ENCODE peak calls at places on chromosomes 13 and 19, in four cellular contexts. E is IMR-90, N is K562, Q is H1. K is an unnamed sample.

GRCh38 chr13:98507060-98507797 is 69.7 kb downstream of the STK24 start:
- DNase-seq in Q (peak; percentile 62), E (no peak), N (peak; percentile 13), K (peak; percentile 32)

GRCh38 chr19:517721-518136 is 10.4 kb downstream of the TPGS1 start:
- DNase-seq in N (no peak), E (no peak), Q (no peak), K (no peak)

GRCh38 chr13:110344320-110344719 is 37.2 kb downstream of the COL4A2 start:
- DNase-seq in E (no peak), N (no peak), Q (no peak), K (no peak)

GRCh38 chr13:21668665-21669599 is 1.9 kb upstream of the FGF9 start:
- DNase-seq in E (peak; percentile 69), N (no peak), Q (no peak), K (no peak)

GRCh38 chr13:64591981-64592380 is 2638.2 kb downstream of the PCDH9 start:
- DNase-seq in N (no peak), E (peak; percentile 61), Q (no peak), K (no peak)

GRCh38 chr13:80341098-80341701 is at the start of gene SPRY2:
- DNase-seq in E (peak; percentile 96), Q (peak; percentile 89), N (peak; percentile 78), K (peak; percentile 74)

GRCh38 chr19:56105090-56105701 is 15.9 kb downstream of the ZNF787 start:
- DNase-seq in Q (peak; percentile 61), N (no peak), E (peak; percentile 33), K (peak; percentile 57)

GRCh38 chr19:48992571-48993174 is 436 bp downstream of the GYS1 start:
- DNase-seq in N (no peak), Q (no peak), E (no peak), K (no peak)

GRCh38 chr13:52405767-52406494 is at the start of gene THSD1:
- DNase-seq in N (no peak), E (peak; percentile 41), Q (no peak), K (peak; percentile 54)

GRCh38 chr13:93226623-93227279 is at the start of gene GPC6:
- DNase-seq in Q (no peak), N (peak; percentile 64), E (peak; percentile 95), K (peak; percentile 82)

GRCh38 chr13:76928456-76928855 is 19.9 kb upstream of the ACOD1 start:
- DNase-seq in E (peak; percentile 3), Q (no peak), N (no peak), K (no peak)

GRCh38 chr19:49983645-49984229 is 22.8 kb upstream of the SIGLEC11 start:
- DNase-seq in N (peak; percentile 71), Q (no peak), E (peak; percentile 37), K (peak; percentile 70)

GRCh38 chr13:103130681-103131210 is 64.5 kb upstream of the SLC10A2 start:
- DNase-seq in E (no peak), Q (no peak), N (no peak), K (no peak)

GRCh38 chr19:43934985-43935708 is at the start of gene ZNF45:
- DNase-seq in E (peak; percentile 85), N (peak; percentile 91), Q (no peak), K (peak; percentile 93)

GRCh38 chr13:24606486-24607170 is 73.6 kb upstream of the ATP12A start:
- DNase-seq in Q (no peak), N (no peak), E (no peak), K (no peak)

GRCh38 chr13:94825507-94825906 is 113.2 kb upstream of the SOX21 start:
- DNase-seq in N (no peak), E (no peak), Q (peak; percentile 86), K (no peak)

GRCh38 chr13:47976325-47976724 is 24.7 kb downstream of the SUCLA2 start:
- DNase-seq in E (no peak), Q (no peak), N (no peak), K (no peak)

GRCh38 chr13:22938576-22938975 is 242.2 kb upstream of the SGCG start:
- DNase-seq in N (no peak), Q (no peak), E (no peak), K (no peak)

GRCh38 chr19:16075430-16076153 is 703 bp upstream of the TPM4 start:
- DNase-seq in Q (no peak), N (no peak), E (no peak), K (no peak)

GRCh38 chr13:107025991-107026390 is 458.1 kb upstream of the ARGLU1 start:
- DNase-seq in E (peak; percentile 71), N (no peak), Q (no peak), K (no peak)

GRCh38 chr13:48727252-48728011 is 73.7 kb downstream of the CYSLTR2 start:
- DNase-seq in Q (no peak), N (no peak), E (peak; percentile 70), K (no peak)

GRCh38 chr19:46890423-46891170 is 29.8 kb downstream of the ARHGAP35 start:
- DNase-seq in E (peak; percentile 92), N (no peak), Q (no peak), K (peak; percentile 64)

GRCh38 chr13:97432232-97432916 is 1.6 kb upstream of the RAP2A start:
- DNase-seq in N (no peak), E (no peak), Q (no peak), K (no peak)

GRCh38 chr13:89925107-89925506 is 1422.4 kb upstream of the MIR17HG start:
- DNase-seq in E (peak; percentile 2), N (no peak), Q (no peak), K (no peak)

GRCh38 chr19:920051-920857 is 3.1 kb downstream of the KISS1R start:
- DNase-seq in N (no peak), E (no peak), Q (no peak), K (no peak)

GRCh38 chr19:3538965-3539742 is at the start of gene TEKTIP1:
- DNase-seq in E (no peak), N (peak; percentile 66), Q (no peak), K (no peak)

GRCh38 chr19:38385804-38386257 is 2.0 kb downstream of the GGN start:
- DNase-seq in Q (no peak), E (no peak), N (no peak), K (no peak)

GRCh38 chr13:37068962-37069361 is 9.5 kb upstream of the SUPT20H start:
- DNase-seq in N (no peak), Q (no peak), E (peak; percentile 30), K (peak; percentile 4)
- TF ChIP-seq CTCF in N (peak; percentile 53), Q (no peak), E (peak; percentile 46), K (no peak)

GRCh38 chr19:34690372-34690771 is 12.9 kb downstream of the ZNF302 start:
- DNase-seq in Q (no peak), E (no peak), N (no peak), K (no peak)

GRCh38 chr19:34687348-34687747 is 9.9 kb downstream of the ZNF302 start:
- DNase-seq in N (no peak), Q (no peak), E (no peak), K (no peak)

GRCh38 chr19:34688592-34688991 is 11.1 kb downstream of the ZNF302 start:
- DNase-seq in Q (no peak), N (peak; percentile 12), E (no peak), K (no peak)

GRCh38 chr19:34681478-34681877 is 4.0 kb downstream of the ZNF302 start:
- DNase-seq in Q (no peak), E (no peak), N (no peak), K (no peak)

DNA sequence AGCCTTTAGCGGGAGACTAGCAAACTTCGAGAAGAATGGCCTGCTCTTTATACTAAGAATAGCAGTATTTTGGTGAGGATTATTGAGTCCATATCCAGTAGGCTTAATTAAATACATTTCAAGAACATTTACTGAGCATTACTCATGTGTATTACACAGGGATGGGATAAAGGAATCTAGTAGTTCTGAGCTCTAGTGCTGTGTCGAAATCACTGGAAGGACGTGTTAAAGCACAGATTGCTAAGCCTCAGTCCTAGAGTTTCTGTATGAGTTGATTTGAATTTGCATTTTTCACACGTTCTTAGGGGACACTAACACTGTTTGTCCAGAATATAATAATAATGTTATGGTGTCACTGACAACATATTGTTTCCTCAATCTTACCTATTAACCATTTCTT is 9.0 kb downstream of the ZNF302 start:
- DNase-seq in E (no peak), N (no peak), Q (no peak), K (no peak)
- H3K9me3 ChIP-seq in E (peaks cover 18% of the 10 kb centered on the region), N (no peaks in the 10 kb centered on the region), Q (peaks cover 43% of the 10 kb centered on the region), K (peaks cover 100% of the 10 kb centered on the region)

DNA sequence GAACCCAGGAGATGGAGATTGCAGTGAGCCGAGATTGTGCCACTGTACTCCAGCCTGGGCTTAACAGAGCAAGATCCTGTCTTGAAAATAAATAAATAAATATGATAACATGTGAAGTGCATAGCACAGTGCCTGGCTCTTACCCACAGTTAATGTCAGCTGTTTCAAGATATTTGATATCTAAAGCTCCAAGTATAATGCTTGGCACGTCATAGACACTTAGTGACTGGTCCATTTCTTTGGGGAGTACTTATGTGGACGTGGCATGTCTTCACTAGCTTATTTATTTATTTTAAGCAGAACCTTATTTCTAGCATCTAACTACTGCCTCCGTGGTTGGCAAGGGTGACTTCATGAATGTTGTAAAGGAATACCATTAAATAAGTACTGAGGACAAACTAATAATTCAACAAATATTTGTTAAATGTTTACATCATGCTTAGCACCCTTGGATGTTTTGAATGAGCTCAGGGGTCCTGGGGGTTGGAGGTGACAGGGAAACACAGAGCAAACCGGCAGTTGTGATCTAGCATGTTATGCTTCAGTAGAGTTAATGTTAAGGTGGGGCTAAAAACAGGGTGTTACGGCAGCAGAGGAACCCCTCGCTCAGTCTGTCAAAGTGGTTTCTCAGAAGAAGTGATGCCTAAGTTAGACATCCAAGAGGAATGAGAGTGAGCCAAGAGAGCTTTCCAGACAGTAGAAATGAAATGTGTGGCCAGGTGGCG is 18.9 kb downstream of the GARRE1 start:
- DNase-seq in E (no peak), Q (no peak), N (no peak), K (no peak)
- TF ChIP-seq MAFK in E (no peak), Q (no peak), N (no peak), K (no peak)

DNA sequence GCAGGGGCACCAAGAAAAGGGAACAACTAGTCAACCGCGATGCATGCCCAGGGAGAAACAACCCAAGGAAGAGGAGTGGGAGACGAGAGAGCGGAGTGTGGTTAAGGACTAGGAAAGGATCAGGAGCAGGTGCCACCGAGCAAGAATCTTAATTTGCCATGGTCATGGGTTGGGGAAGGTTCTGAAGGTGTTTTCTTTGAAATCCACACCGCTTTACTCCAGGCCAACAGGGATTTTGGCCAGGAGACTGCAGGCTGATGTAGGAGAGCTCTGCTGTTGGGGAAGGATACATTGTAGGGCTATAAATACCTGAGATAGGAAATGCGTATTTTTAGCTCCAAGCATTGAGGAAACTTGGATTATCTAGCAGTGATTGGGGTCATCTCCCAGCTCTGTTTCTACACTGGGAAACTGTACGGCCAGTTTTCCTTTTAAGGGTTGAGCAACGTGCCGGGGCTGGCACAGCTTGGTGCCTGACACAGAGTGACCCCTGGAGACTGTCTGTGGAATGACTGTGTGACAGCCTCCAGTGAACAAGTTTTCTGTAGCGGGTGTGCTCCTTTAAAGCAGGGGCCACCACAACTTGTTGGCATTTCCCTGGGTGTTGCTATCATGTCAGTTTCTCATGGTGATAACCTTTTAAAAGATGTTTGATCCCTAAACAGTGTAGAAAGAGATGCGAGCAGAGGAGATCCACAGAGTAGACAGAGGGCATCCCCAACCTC is 34.2 kb downstream of the ZNF536 start:
- DNase-seq in Q (no peak), E (no peak), N (peak; percentile 15), K (peak; percentile 56)
- TF ChIP-seq CTCF in Q (peak; percentile 69), E (no peak), N (peak; percentile 42), K (peak; percentile 38)

K was measured in A549.